ENCODE peak calls at places on chromosomes 6 and 20, in six cellular contexts. X is HCT116, W is K562, B is SK-N-SH, J is HepG2, G is GM12878. N is an unnamed sample.

GRCh38 chr6:143513410-143513809 is 1.9 kb upstream of the FUCA2 start:
- DNase-seq in B (peak; percentile 23), G (no peak), X (no peak), J (peak; percentile 38), W (peak; percentile 77), N (no peak)

GRCh38 chr6:2225422-2226392 is 19.7 kb downstream of the GMDS start:
- DNase-seq in W (no peak), G (no peak), B (no peak), J (peak; percentile 99), X (no peak), N (no peak)

GRCh38 chr6:79536615-79536968 is 638 bp downstream of the LCA5 start:
- DNase-seq in G (no peak), X (no peak), J (no peak), B (no peak), W (peak; percentile 55), N (peak; percentile 1)

GRCh38 chr20:5400164-5400762 is 83.5 kb upstream of the PROKR2 start:
- DNase-seq in B (no peak), G (no peak), W (peak; percentile 20), X (no peak), J (peak; percentile 35), N (no peak)

GRCh38 chr6:160226118-160226541 is 32.5 kb downstream of the SLC22A2 start:
- DNase-seq in B (no peak), X (no peak), G (no peak), J (no peak), W (no peak), N (no peak)

GRCh38 chr6:91137286-91137685 is 550.4 kb upstream of the MAP3K7 start:
- DNase-seq in X (no peak), W (no peak), J (no peak), B (no peak), G (no peak), N (no peak)

GRCh38 chr6:71139249-71139648 is 149.4 kb upstream of the OGFRL1 start:
- DNase-seq in B (no peak), J (no peak), X (no peak), G (no peak), W (no peak), N (no peak)

GRCh38 chr6:17968081-17968518 is 19.3 kb downstream of the KIF13A start:
- DNase-seq in W (no peak), B (no peak), J (no peak), G (no peak), X (no peak), N (no peak)

GRCh38 chr6:105453968-105454367 is 51.1 kb upstream of the PREP start:
- DNase-seq in G (no peak), B (no peak), X (no peak), W (no peak), J (no peak), N (no peak)

GRCh38 chr6:118680452-118681095 is 29.2 kb upstream of the CEP85L start:
- DNase-seq in W (peak; percentile 71), X (no peak), B (no peak), J (no peak), G (no peak), N (no peak)

GRCh38 chr6:169328112-169328801 is 74.6 kb upstream of the THBS2 start:
- DNase-seq in W (no peak), G (no peak), B (no peak), J (no peak), X (no peak), N (no peak)

GRCh38 chr20:46013826-46014516 is 5.3 kb downstream of the MMP9 start:
- DNase-seq in G (no peak), B (peak; percentile 84), W (peak; percentile 86), J (peak; percentile 47), X (peak; percentile 56), N (no peak)

GRCh38 chr6:392441-393390 is 1.2 kb downstream of the IRF4 start:
- DNase-seq in W (no peak), J (no peak), X (no peak), G (no peak), B (no peak), N (no peak)

GRCh38 chr20:25389381-25389857 is 1.2 kb downstream of the ABHD12 start:
- DNase-seq in X (no peak), B (peak; percentile 13), J (no peak), G (no peak), W (peak; percentile 29), N (no peak)

GRCh38 chr6:123806561-123806960 is 2.9 kb downstream of the NKAIN2 start:
- DNase-seq in W (no peak), B (no peak), G (no peak), J (no peak), X (no peak), N (no peak)

GRCh38 chr20:40010483-40010882 is 678.6 kb downstream of the MAFB start:
- DNase-seq in W (no peak), X (no peak), G (no peak), J (no peak), B (no peak), N (no peak)

GRCh38 chr20:59611286-59611685 is 6.9 kb downstream of the PHACTR3 start:
- DNase-seq in G (no peak), W (no peak), X (no peak), J (no peak), B (peak; percentile 54), N (no peak)

GRCh38 chr20:45041464-45042337 is 59.2 kb downstream of the KCNS1 start:
- DNase-seq in B (no peak), X (peak; percentile 66), W (no peak), G (no peak), J (no peak), N (peak; percentile 76)

GRCh38 chr6:166415306-166415705 is 32.6 kb upstream of the MPC1 start:
- DNase-seq in J (no peak), W (no peak), G (no peak), B (no peak), X (no peak), N (no peak)

GRCh38 chr6:2823104-2823850 is 18.4 kb downstream of the SERPINB1 start:
- DNase-seq in G (no peak), B (no peak), W (no peak), X (no peak), J (no peak), N (no peak)

GRCh38 chr6:66128676-66129075 is 421.6 kb upstream of the EYS start:
- DNase-seq in W (no peak), J (no peak), X (no peak), G (no peak), B (no peak), N (no peak)
- TF ChIP-seq POLR2AphosphoS5 in W (no peak), J (no peak), X (no peak), G (no peak), B (no peak), N (no peak)

GRCh38 chr6:140192018-140192417 is 817.6 kb upstream of the CITED2 start:
- DNase-seq in G (no peak), B (no peak), W (no peak), J (no peak), X (no peak), N (no peak)
- H3K9me3 ChIP-seq in G (no peaks in the 10 kb centered on the region), B (peaks cover 11% of the 10 kb centered on the region), W (peaks cover 15% of the 10 kb centered on the region), J (peaks cover 96% of the 10 kb centered on the region), X (no peaks in the 10 kb centered on the region), N (peaks cover 15% of the 10 kb centered on the region)

GRCh38 chr6:149565539-149566371 is 420 bp upstream of the GINM1 start:
- DNase-seq in W (peak; percentile 98), X (peak; percentile 91), B (peak; percentile 99), G (peak; percentile 90), J (peak; percentile 93), N (peak; percentile 85)

GRCh38 chr6:149560736-149561135 is 5.4 kb upstream of the GINM1 start:
- DNase-seq in G (no peak), W (peak; percentile 36), J (no peak), X (peak; percentile 58), B (peak; percentile 53), N (no peak)

GRCh38 chr6:149563928-149564325 is 2.2 kb upstream of the GINM1 start:
- DNase-seq in B (no peak), G (no peak), W (no peak), X (no peak), J (no peak), N (no peak)

GRCh38 chr6:149566372-149567193 is at the start of gene GINM1:
- DNase-seq in X (no peak), J (peak; percentile 44), G (no peak), W (peak; percentile 66), B (peak; percentile 52), N (no peak)

DNA sequence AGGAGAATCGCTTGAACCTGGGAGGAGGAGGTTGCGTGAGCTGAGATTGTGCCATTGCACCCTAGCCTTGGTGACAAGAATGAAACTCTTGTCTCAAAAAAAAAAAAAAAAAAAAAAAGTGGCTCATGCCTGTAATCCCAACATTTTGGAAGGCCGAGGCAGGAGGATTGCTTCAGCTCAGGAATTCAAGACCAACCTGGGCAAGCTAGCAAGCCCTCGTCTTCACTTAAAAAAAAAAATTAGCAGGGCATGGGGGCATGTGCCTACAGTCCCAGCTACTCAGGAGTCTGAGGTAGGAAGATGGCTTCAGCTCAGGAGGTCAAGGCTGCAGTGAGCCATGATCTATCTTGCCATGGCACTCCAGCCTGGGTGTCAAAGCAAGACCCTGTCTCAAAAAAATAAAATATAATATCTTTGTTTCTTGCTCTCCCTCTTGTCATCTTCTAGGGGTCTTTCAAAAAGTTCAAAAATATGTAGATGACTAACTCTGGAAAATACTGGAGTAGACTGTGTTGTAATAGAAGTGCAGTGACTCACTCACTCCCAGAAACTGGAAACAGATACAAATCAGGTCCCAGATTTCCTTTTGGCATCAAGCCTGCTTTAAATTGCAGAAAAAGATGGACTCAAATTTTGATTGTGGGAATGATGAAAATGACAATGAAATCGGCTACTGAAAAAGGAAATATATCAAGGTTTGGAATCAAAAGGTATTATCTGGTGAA is 2.8 kb upstream of the GINM1 start:
- DNase-seq in B (no peak), X (no peak), J (no peak), G (no peak), W (no peak), N (no peak)
- TF ChIP-seq REST in B (no peak), X (no peak), J (no peak), G (no peak), W (no peak), N (no peak)

DNA sequence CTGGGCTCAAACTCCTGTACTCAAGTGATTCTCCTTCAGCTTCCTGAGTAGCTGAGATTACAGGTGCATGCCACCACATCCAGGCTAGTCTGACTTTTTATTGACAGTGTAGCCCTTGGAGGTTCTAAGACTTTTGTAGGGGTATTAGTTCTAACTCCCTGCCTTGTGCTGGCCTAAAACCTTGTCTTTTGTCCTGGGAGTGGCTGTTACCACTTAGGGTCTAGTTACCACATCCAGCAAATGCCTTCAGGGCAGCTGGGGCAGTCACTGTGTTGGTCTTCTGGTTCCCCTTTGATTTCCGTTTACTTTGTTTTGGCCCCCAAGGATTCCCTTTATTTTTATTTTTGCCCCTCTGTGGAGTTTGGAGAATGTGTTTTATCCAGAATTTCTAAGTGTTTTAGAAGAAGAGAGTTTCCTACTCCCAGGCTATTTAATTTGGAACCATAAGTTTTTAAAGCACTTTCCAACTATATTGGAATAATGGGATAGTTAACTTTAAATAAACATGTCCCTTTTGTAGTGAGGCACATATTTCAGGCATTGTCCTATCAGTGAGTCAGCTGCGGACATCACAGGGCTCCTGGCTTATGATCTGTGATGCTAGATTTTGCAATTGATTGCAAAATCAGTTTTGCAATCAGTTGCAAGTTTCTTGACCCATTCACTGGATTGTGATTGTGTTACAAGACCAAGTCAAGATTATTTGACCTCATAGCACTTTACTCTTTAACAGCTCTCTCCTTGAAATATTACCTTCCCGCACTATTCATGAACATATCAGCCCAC is 25.0 kb downstream of the IL22RA2 start:
- DNase-seq in X (no peak), G (no peak), J (peak; percentile 45), W (no peak), B (no peak), N (no peak)
- TF ChIP-seq POLR2AphosphoS5 in X (no peak), G (no peak), J (no peak), W (no peak), B (no peak), N (no peak)

N was measured in Panc1.